ENCODE peak calls at places on chromosomes 11 and 22, in six cellular contexts. O is K562, D is upper lobe of left lung, A is GM12878, V is HepG2, B is A549. Y is an unnamed sample.

GRCh38 chr11:10602366-10602765 is 33.9 kb upstream of the LYVE1 start:
- ATAC-seq in D (no peak), A (no peak), V (no peak), O (no peak), B (no peak), Y (no peak)

GRCh38 chr11:130849215-130849568 is 67.1 kb downstream of the SNX19 start:
- ATAC-seq in D (no peak), O (no peak), V (no peak), A (no peak), B (no peak), Y (peak; percentile 74)

GRCh38 chr22:39997939-39998726 is 3.4 kb downstream of the FAM83F start:
- ATAC-seq in V (no peak), B (peak; percentile 56), A (no peak), D (no peak), O (no peak), Y (no peak)

GRCh38 chr11:61923166-61924015 is 6.0 kb upstream of the RAB3IL1 start:
- ATAC-seq in D (peak; percentile 48), O (peak; percentile 63), V (peak; percentile 93), A (no peak), B (peak; percentile 11), Y (peak; percentile 85)

GRCh38 chr22:47048123-47049077 is 285.9 kb downstream of the TBC1D22A start:
- ATAC-seq in D (no peak), V (no peak), A (no peak), O (no peak), B (no peak), Y (no peak)

GRCh38 chr11:8342821-8343681 is 79.4 kb upstream of the LMO1 start:
- ATAC-seq in O (no peak), V (no peak), B (peak; percentile 41), D (peak; percentile 6), A (peak; percentile 98), Y (no peak)

GRCh38 chr11:63906585-63906984 is 10.4 kb downstream of the RCOR2 start:
- ATAC-seq in V (peak; percentile 8), D (no peak), O (peak; percentile 51), B (peak; percentile 30), A (peak; percentile 46), Y (no peak)

GRCh38 chr11:11410626-11411025 is 57.6 kb upstream of the CSNK2A3 start:
- ATAC-seq in O (no peak), B (no peak), V (no peak), D (no peak), A (no peak), Y (no peak)

GRCh38 chr11:215581-216037 is 8.1 kb downstream of the RIC8A start:
- ATAC-seq in A (no peak), O (peak; percentile 45), V (peak; percentile 12), B (peak; percentile 20), D (no peak), Y (no peak)

GRCh38 chr11:57597461-57597892 is at the start of gene SERPING1:
- ATAC-seq in O (peak; percentile 27), B (peak; percentile 13), D (peak; percentile 84), A (no peak), V (peak; percentile 61), Y (peak; percentile 86)

GRCh38 chr11:27381238-27381666 is 18.2 kb upstream of the CCDC34 start:
- ATAC-seq in V (no peak), B (peak; percentile 59), A (no peak), D (no peak), O (no peak), Y (no peak)

GRCh38 chr11:120632579-120632978 is 121.0 kb downstream of the GRIK4 start:
- ATAC-seq in O (peak; percentile 86), V (peak; percentile 89), B (peak; percentile 89), A (peak; percentile 87), D (no peak), Y (no peak)

GRCh38 chr11:116787436-116787785 is 412 bp downstream of the ZPR1 start:
- ATAC-seq in A (peak; percentile 27), V (no peak), O (peak; percentile 7), D (no peak), B (no peak), Y (no peak)

GRCh38 chr11:35418282-35418846 is 994 bp downstream of the SLC1A2 start:
- ATAC-seq in B (peak; percentile 66), V (no peak), O (no peak), A (no peak), D (peak; percentile 64), Y (no peak)

GRCh38 chr11:83970061-83970671 is 684.0 kb upstream of the CCDC90B start:
- ATAC-seq in B (no peak), D (no peak), A (peak; percentile 90), O (no peak), V (no peak), Y (no peak)

GRCh38 chr22:24435861-24436351 is 8.5 kb downstream of the ADORA2A start:
- ATAC-seq in A (no peak), V (no peak), D (no peak), O (no peak), B (no peak), Y (no peak)

GRCh38 chr11:66340596-66341501 is 4.1 kb downstream of the BRMS1 start:
- ATAC-seq in O (no peak), V (no peak), A (no peak), B (no peak), D (no peak), Y (no peak)

GRCh38 chr22:22388055-22388454 is 120.5 kb downstream of the ZNF280B start:
- ATAC-seq in A (no peak), O (no peak), D (no peak), B (no peak), V (no peak), Y (no peak)

GRCh38 chr11:12158926-12159325 is 48.5 kb downstream of the MICAL2 start:
- ATAC-seq in A (no peak), D (no peak), O (no peak), B (no peak), V (no peak), Y (no peak)

GRCh38 chr11:5509803-5510202 is at the start of gene UBQLN3:
- ATAC-seq in O (no peak), D (no peak), A (no peak), V (no peak), B (no peak), Y (no peak)

GRCh38 chr11:131044851-131045250 is 128.6 kb upstream of the SNX19 start:
- ATAC-seq in D (no peak), A (no peak), V (no peak), O (no peak), B (no peak), Y (no peak)

GRCh38 chr11:57217053-57217452 is 20.0 kb downstream of the APLNR start:
- ATAC-seq in D (no peak), O (no peak), A (no peak), B (no peak), V (no peak), Y (no peak)

GRCh38 chr11:93639548-93639947 is 21.9 kb upstream of the CEP295 start:
- ATAC-seq in D (no peak), B (no peak), V (no peak), O (no peak), A (peak; percentile 56), Y (no peak)

GRCh38 chr11:7278314-7278917 is 26.7 kb downstream of the SYT9 start:
- ATAC-seq in O (peak; percentile 70), B (peak; percentile 90), A (peak; percentile 90), V (peak; percentile 68), D (no peak), Y (no peak)

DNA sequence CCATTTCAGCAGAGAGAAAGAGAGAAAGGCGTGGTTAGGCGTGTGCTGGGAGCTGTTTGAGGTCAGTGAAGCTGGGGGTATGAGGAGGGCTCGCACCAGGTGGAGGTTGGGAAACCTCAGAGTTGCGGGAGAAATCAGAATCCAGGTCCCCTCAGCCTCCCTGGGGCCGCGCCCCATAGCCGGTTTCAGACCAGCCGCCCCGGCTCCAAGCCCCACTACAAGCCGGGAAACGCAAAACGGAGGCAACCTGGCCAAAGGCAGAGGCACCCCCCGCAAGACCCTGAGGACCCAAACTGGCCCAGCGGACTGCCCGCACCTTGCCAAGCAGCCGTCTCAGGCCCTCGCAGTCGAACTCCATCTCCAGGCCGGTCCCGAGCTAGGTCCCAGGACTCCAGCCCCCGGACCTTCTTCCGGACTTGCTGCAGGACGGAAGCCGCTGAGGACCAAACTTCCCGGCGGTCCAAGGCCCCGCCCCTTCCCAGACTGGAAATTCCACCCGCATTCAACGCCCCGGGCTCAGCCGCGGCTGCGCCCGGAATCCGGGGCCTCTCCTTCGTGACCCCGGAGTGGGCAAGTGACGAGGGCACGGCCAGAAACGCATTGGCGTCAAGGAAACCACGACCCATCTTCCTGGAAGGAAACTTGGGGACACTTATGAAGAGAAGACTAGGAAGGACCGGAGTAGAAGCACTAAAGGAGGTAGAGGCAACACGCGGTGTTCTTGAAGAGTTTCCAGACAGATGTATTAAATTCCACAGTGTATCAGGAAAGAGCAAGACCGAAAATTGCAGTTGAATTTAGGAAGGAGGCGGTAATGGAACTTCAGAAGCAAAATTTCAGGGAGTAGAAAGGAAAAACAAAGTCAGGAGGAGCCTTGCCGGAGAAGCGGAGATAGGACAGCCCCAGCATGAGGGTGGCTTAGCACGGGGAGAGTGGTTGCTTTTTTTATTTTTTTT is at the start of gene UEVLD:
- ATAC-seq in D (peak; percentile 96), A (peak; percentile 77), O (peak; percentile 89), V (peak; percentile 93), B (peak; percentile 96), Y (peak; percentile 95)
- TF ChIP-seq EP300 in D (peak; percentile 24), A (no peak), O (no peak), V (peak; percentile 34), B (no peak), Y (peak; percentile 15)

GRCh38 chr22:30385913-30386312 is 1.3 kb downstream of the RNF215 start:
- ATAC-seq in O (no peak), A (no peak), V (no peak), B (no peak), D (no peak), Y (no peak)

GRCh38 chr22:30381250-30381649 is 6.0 kb downstream of the RNF215 start:
- ATAC-seq in O (no peak), D (no peak), V (no peak), B (no peak), A (no peak), Y (no peak)

GRCh38 chr22:30383061-30383460 is 4.2 kb downstream of the RNF215 start:
- ATAC-seq in D (no peak), O (no peak), A (no peak), V (no peak), B (no peak), Y (no peak)

GRCh38 chr22:30380011-30380410 is 7.2 kb downstream of the RNF215 start:
- ATAC-seq in B (no peak), O (no peak), D (no peak), V (no peak), A (no peak), Y (no peak)

DNA sequence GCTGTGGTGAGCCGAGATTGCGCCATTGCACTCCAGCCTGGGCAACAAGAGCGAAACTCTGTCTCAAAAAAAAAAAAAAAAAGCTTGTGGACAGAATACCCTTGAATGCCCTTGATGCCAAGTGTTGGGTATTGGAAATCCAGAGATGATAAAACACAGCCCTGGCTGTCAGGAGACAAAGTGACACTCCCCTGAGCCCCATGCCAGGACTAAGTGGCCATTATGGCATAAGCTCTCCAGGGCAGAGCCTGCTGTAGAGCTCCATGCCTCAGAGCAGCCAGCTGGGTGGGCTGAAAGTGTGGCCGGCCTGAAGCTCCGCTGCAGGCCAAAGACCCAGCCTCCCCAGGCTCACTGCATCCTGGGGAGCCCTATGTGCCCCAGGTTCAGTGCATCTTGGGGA is 4.9 kb downstream of the RNF215 start:
- ATAC-seq in D (no peak), O (no peak), A (no peak), V (no peak), B (no peak), Y (no peak)
- H3K4me1 ChIP-seq in D (peaks cover 7% of the 10 kb centered on the region), O (peaks cover 5% of the 10 kb centered on the region), A (peaks cover 4% of the 10 kb centered on the region), V (peaks cover 9% of the 10 kb centered on the region), B (no peaks in the 10 kb centered on the region), Y (peaks cover 8% of the 10 kb centered on the region)

GRCh38 chr11:30635401-30635989 is 49.3 kb upstream of the MPPED2 start:
- ATAC-seq in D (no peak), B (no peak), A (no peak), V (no peak), O (no peak), Y (no peak)
- TF ChIP-seq EP300 in D (no peak), B (no peak), A (no peak), V (no peak), O (no peak), Y (no peak)

GRCh38 chr11:44521148-44521547 is 44.3 kb upstream of the CD82 start:
- ATAC-seq in O (no peak), B (no peak), D (no peak), V (no peak), A (no peak), Y (no peak)
- H3K4me1 ChIP-seq in O (peaks cover 19% of the 10 kb centered on the region), B (no peaks in the 10 kb centered on the region), D (peaks cover 2% of the 10 kb centered on the region), V (no peaks in the 10 kb centered on the region), A (no peaks in the 10 kb centered on the region), Y (peaks cover 8% of the 10 kb centered on the region)

Y was measured in gastroesophageal sphincter.